ENCODE peak calls at places on chromosome 5, in nine cellular contexts. B, D, H, F, Q, K, W, R and Y are unnamed samples. For H3K4me1, the result is how much of the 10 kb centered on the place peaks cover.

GRCh38 chr5:160327829-160328228 is 15.5 kb upstream of the CCNJL start:
- DNase-seq in R (no peak), H (no peak), B (no peak), W (no peak), D (no peak), K (no peak), F (no peak), Q (no peak), Y (no peak)

GRCh38 chr5:43367453-43367852 is 44.7 kb downstream of the CCL28 start:
- DNase-seq in H (no peak), W (no peak), D (no peak), R (no peak), F (no peak), Q (no peak), B (no peak), K (no peak), Y (no peak)

GRCh38 chr5:94402096-94402495 is 216.3 kb downstream of the KIAA0825 start:
- DNase-seq in R (no peak), B (no peak), H (no peak), F (no peak), D (no peak), W (no peak), K (no peak), Q (no peak), Y (no peak)

GRCh38 chr5:122163151-122164069 is 34.1 kb downstream of the ZNF474 start:
- DNase-seq in R (no peak), F (no peak), D (no peak), Q (no peak), W (no peak), K (no peak), B (no peak), H (no peak), Y (no peak)

GRCh38 chr5:140855772-140856674 is at the start of gene PCDHA10:
- DNase-seq in K (peak), W (no peak), H (no peak), D (no peak), B (peak), R (no peak), Q (peak), F (no peak), Y (no peak)

GRCh38 chr5:127878174-127878750 is 175.1 kb downstream of the CCDC192 start:
- DNase-seq in K (peak), H (peak), Q (peak), W (peak), D (no peak), R (peak), B (peak), F (peak), Y (no peak)

GRCh38 chr5:88660326-88660946 is 222.5 kb downstream of the MEF2C start:
- DNase-seq in Q (no peak), B (no peak), R (no peak), F (no peak), H (no peak), W (no peak), D (no peak), K (peak), Y (no peak)

GRCh38 chr5:149237662-149238061 is 34.0 kb upstream of the AFAP1L1 start:
- DNase-seq in Q (no peak), F (peak), H (no peak), B (no peak), R (no peak), W (no peak), K (no peak), D (no peak), Y (no peak)

GRCh38 chr5:168865973-168866372 is 286.8 kb upstream of the PANK3 start:
- DNase-seq in D (no peak), F (no peak), B (no peak), H (no peak), R (no peak), Q (no peak), K (no peak), W (no peak), Y (no peak)

GRCh38 chr5:168872246-168872645 is 293.1 kb upstream of the PANK3 start:
- DNase-seq in Q (no peak), B (no peak), K (no peak), D (no peak), F (no peak), W (no peak), R (no peak), H (no peak), Y (no peak)

GRCh38 chr5:168867271-168867670 is 288.1 kb upstream of the PANK3 start:
- DNase-seq in H (no peak), B (no peak), F (no peak), Q (no peak), D (no peak), W (no peak), R (no peak), K (no peak), Y (no peak)

GRCh38 chr5:168870914-168871313 is 291.7 kb upstream of the PANK3 start:
- DNase-seq in F (no peak), B (no peak), W (no peak), D (no peak), Q (no peak), K (no peak), R (no peak), H (no peak), Y (no peak)

DNA sequence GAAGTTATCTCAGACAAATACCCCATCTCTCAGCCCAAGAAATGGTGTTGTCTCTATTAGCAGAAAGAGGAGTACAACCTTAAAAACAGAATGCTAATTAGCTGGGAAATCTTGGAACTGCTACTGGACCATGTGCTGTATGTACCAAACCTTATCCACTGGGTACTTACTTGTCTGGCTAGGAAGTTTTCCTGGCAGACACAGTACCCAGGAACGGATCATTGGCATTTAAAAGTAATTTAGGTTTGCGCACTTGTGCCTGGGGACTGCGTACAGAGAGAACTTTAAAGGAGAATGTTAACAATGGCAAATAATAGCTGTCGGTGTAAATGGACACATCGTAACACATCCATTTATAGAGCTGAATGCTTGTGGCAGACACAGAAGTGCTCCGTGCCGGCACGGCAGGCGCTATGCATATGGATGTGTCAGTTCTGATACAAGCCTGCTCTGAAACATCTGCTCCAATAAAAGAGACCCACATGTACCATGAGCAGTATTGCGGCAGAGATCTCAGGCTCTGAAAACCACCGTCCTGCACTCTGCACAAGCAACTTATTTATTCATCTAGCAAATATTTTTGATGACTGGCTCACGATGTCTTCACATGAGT is 290.6 kb upstream of the PANK3 start:
- DNase-seq in F (no peak), Q (no peak), K (no peak), B (no peak), R (no peak), H (no peak), D (no peak), W (no peak), Y (no peak)
- TF ChIP-seq POLR2AphosphoS5 in F (no peak), Q (no peak), K (no peak), B (no peak), R (no peak), H (no peak), D (no peak), W (no peak), Y (no peak)

DNA sequence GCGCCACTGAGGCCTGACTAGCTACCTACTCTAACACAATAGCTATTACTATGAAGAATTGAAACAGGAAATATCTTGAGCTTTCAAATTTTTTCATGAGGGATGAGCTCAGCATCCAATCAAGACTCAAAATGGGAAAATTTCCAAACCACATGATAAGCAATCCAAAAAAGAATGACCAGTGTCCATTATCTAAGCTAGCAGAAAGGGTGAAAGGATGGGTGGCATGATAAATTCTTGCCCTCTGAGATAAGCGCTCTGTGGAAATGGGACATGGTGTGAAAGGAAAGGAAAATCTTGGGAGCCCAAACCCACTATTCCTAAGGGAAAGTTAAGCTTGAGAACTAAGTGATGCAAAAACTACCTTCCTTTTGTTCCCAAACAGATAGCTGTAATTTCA is 170.2 kb upstream of the NREP start:
- DNase-seq in K (no peak), D (no peak), H (no peak), Q (no peak), B (no peak), F (no peak), R (no peak), W (no peak), Y (no peak)
- H3K4me1 ChIP-seq in K (under half), D (under half), H (under half), Q (under half), B (under half), F (under half), R (under half), W (under half), Y (under half)

GRCh38 chr5:36305571-36306326 is 4.0 kb upstream of the RANBP3L start:
- DNase-seq in D (no peak), K (peak), Q (peak), H (peak), R (peak), B (peak), F (peak), W (peak), Y (no peak)
- TF ChIP-seq POLR2AphosphoS5 in D (no peak), K (no peak), Q (no peak), H (peak), R (no peak), B (no peak), F (no peak), W (no peak), Y (no peak)

DNA sequence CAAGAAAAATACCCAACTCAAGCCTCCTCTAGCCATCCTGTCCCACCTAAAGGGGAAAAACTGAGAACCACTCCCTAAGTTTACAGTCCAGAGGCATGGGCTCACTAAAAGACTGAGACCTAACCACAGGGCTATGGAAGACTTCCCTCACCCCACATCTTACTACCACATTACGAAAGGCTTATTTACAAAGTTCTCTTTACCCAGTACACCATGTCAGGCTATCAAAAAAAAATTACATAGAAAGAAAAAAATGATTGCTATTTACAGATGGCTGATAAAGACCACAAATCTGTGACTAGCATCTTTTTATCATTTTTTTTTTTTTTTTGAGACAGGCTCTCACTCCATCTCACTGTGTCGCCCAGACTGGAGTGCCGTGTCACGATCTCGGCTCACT is 69.7 kb upstream of the TNPO1 start:
- DNase-seq in Q (no peak), R (no peak), F (no peak), K (no peak), W (no peak), B (no peak), H (no peak), D (no peak), Y (no peak)
- H3K4me1 ChIP-seq in Q (under half), R (under half), F (under half), K (under half), W (under half), B (under half), H (under half), D (under half), Y (under half)

DNA sequence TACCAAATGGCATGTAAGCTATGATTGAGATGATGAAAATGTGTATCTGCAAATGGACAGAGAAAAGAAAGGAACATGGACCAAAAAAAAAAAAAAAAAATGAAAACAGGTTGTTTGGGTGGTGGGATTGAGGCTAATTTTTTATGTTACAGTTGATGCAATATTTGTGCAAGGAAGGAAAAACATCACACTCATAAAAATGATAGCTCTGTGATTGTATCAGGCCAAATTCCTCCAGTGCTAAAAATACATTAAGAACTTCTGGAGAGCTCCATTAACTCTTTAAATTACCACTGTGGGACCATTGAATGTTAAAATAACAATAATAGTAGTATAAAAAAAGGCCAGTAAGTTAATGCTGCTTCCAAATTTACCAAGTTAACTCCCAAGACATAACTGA is 79.5 kb upstream of the MSX2 start:
- DNase-seq in R (no peak), Q (no peak), K (no peak), D (no peak), F (no peak), B (no peak), H (no peak), W (no peak), Y (no peak)
- TF ChIP-seq POLR2AphosphoS5 in R (no peak), Q (no peak), K (no peak), D (no peak), F (no peak), B (no peak), H (no peak), W (no peak), Y (no peak)